ENCODE peak calls at places on chromosomes 13 and 19, in five cellular contexts. W is central memory CD4-positive, alpha-beta T cell; K is G401; E is stimulated activated CD4-positive, alpha-beta T cell treated with anti-CD3 and anti-CD28 coated beads, Interleukin-1b, Interleukin-23, amount 100 ng/mL, for 1 hour; G is lower leg skin. N is an unnamed sample.

GRCh38 chr19:2244486-2244885 is 4.6 kb upstream of the AMH start:
- DNase-seq in G (no peak), W (no peak), E (no peak), K (no peak), N (no peak)

GRCh38 chr13:42660367-42660965 is 86.5 kb downstream of the TNFSF11 start:
- DNase-seq in K (no peak), W (no peak), G (no peak), E (no peak), N (no peak)

GRCh38 chr19:16283103-16283469 is 41.5 kb upstream of the KLF2 start:
- DNase-seq in G (no peak), W (no peak), E (no peak), K (no peak), N (no peak)

GRCh38 chr19:45758921-45759320 is 10.1 kb downstream of the SIX5 start:
- DNase-seq in K (no peak), E (no peak), G (no peak), W (no peak), N (no peak)

GRCh38 chr13:24683833-24684599 is 3.8 kb downstream of the ATP12A start:
- DNase-seq in G (no peak), E (peak), K (no peak), W (peak), N (no peak)

GRCh38 chr19:55088543-55089265 is 13.0 kb downstream of the EPS8L1 start:
- DNase-seq in W (peak), E (peak), G (no peak), K (peak), N (no peak)

GRCh38 chr13:92196566-92197256 is 798.3 kb downstream of the GPC5 start:
- DNase-seq in E (no peak), G (no peak), W (no peak), K (no peak), N (no peak)

GRCh38 chr13:113975416-113975815 is 1.5 kb upstream of the C13orf46 start:
- DNase-seq in G (no peak), E (no peak), K (no peak), W (no peak), N (no peak)

GRCh38 chr13:48235100-48235813 is 2.3 kb downstream of the ITM2B start:
- DNase-seq in K (peak), G (peak), E (no peak), W (no peak), N (no peak)

GRCh38 chr13:87235621-87236020 is 435.6 kb upstream of the SLITRK5 start:
- DNase-seq in W (no peak), K (no peak), E (no peak), G (no peak), N (no peak)

GRCh38 chr13:40968416-40969000 is 50.6 kb downstream of the ELF1 start:
- DNase-seq in G (no peak), K (no peak), E (no peak), W (no peak), N (no peak)

GRCh38 chr13:100290165-100290801 is 201.4 kb downstream of the PCCA start:
- DNase-seq in W (no peak), E (no peak), K (no peak), G (no peak), N (no peak)

GRCh38 chr19:3365447-3366103 is 808 bp upstream of the NFIC start:
- DNase-seq in K (peak), W (no peak), E (no peak), G (peak), N (no peak)

GRCh38 chr13:22412452-22412851 is 741.6 kb downstream of the FGF9 start:
- DNase-seq in G (no peak), K (no peak), W (no peak), E (no peak), N (no peak)

GRCh38 chr13:111328111-111328802 is 7.8 kb downstream of the TEX29 start:
- DNase-seq in W (no peak), K (no peak), G (no peak), E (no peak), N (no peak)

GRCh38 chr19:54179921-54180452 is 7.0 kb upstream of the TMC4 start:
- DNase-seq in K (peak), G (no peak), E (no peak), W (no peak), N (no peak)

GRCh38 chr13:112674412-112675383 is 15.1 kb upstream of the ATP11A start:
- DNase-seq in W (no peak), K (no peak), G (no peak), E (no peak), N (no peak)

GRCh38 chr13:86020350-86021002 is 221.3 kb upstream of the SLITRK6 start:
- DNase-seq in W (no peak), K (peak), E (no peak), G (no peak), N (no peak)